ENCODE peak calls at places on chromosomes 13 and 19, in nine cellular contexts. One of them, this sample, is unnamed.

GRCh38 chr19:32891609-32892008 is 22.0 kb upstream of the SLC7A9 start:
- DNase-seq in psoas muscle: no peak
- DNase-seq in cardiac muscle cell: no peak
- DNase-seq in GM12865: no peak
- DNase-seq in dorsolateral prefrontal cortex: no peak
- DNase-seq in lung: no peak
- DNase-seq in thoracic aorta: no peak
- DNase-seq in astrocyte of the spinal cord: no peak
- DNase-seq in BJ: no peak
- DNase-seq in this sample: no peak

GRCh38 chr13:111245781-111246384 is 74.6 kb upstream of the TEX29 start:
- DNase-seq in psoas muscle: no peak
- DNase-seq in cardiac muscle cell: peak
- DNase-seq in GM12865: no peak
- DNase-seq in dorsolateral prefrontal cortex: no peak
- DNase-seq in lung: no peak
- DNase-seq in thoracic aorta: no peak
- DNase-seq in astrocyte of the spinal cord: peak
- DNase-seq in BJ: no peak
- DNase-seq in this sample: no peak

GRCh38 chr13:21637296-21637695 is 33.3 kb upstream of the MICU2 start:
- DNase-seq in psoas muscle: no peak
- DNase-seq in cardiac muscle cell: peak
- DNase-seq in GM12865: peak
- DNase-seq in dorsolateral prefrontal cortex: peak
- DNase-seq in lung: peak
- DNase-seq in thoracic aorta: no peak
- DNase-seq in astrocyte of the spinal cord: peak
- DNase-seq in BJ: no peak
- DNase-seq in this sample: no peak

GRCh38 chr19:43467730-43468129 is 2.3 kb upstream of the LYPD3 start:
- DNase-seq in psoas muscle: no peak
- DNase-seq in cardiac muscle cell: peak
- DNase-seq in GM12865: no peak
- DNase-seq in dorsolateral prefrontal cortex: no peak
- DNase-seq in lung: no peak
- DNase-seq in thoracic aorta: no peak
- DNase-seq in astrocyte of the spinal cord: peak
- DNase-seq in BJ: peak
- DNase-seq in this sample: no peak

GRCh38 chr13:37540228-37540627 is 58.3 kb downstream of the POSTN start:
- DNase-seq in psoas muscle: no peak
- DNase-seq in cardiac muscle cell: peak
- DNase-seq in GM12865: no peak
- DNase-seq in dorsolateral prefrontal cortex: no peak
- DNase-seq in lung: no peak
- DNase-seq in thoracic aorta: no peak
- DNase-seq in astrocyte of the spinal cord: peak
- DNase-seq in BJ: peak
- DNase-seq in this sample: no peak

GRCh38 chr13:80118507-80118906 is 222.4 kb downstream of the SPRY2 start:
- DNase-seq in psoas muscle: no peak
- DNase-seq in cardiac muscle cell: no peak
- DNase-seq in GM12865: no peak
- DNase-seq in dorsolateral prefrontal cortex: no peak
- DNase-seq in lung: no peak
- DNase-seq in thoracic aorta: no peak
- DNase-seq in astrocyte of the spinal cord: no peak
- DNase-seq in BJ: no peak
- DNase-seq in this sample: no peak

GRCh38 chr13:24033527-24034302 is 126.8 kb upstream of the SPATA13 start:
- DNase-seq in psoas muscle: no peak
- DNase-seq in cardiac muscle cell: peak
- DNase-seq in GM12865: no peak
- DNase-seq in dorsolateral prefrontal cortex: no peak
- DNase-seq in lung: peak
- DNase-seq in thoracic aorta: no peak
- DNase-seq in astrocyte of the spinal cord: peak
- DNase-seq in BJ: peak
- DNase-seq in this sample: no peak

GRCh38 chr19:4057913-4058695 is 8.6 kb downstream of the ZBTB7A start:
- DNase-seq in psoas muscle: peak
- DNase-seq in cardiac muscle cell: peak
- DNase-seq in GM12865: no peak
- DNase-seq in dorsolateral prefrontal cortex: peak
- DNase-seq in lung: peak
- DNase-seq in thoracic aorta: peak
- DNase-seq in astrocyte of the spinal cord: peak
- DNase-seq in BJ: peak
- DNase-seq in this sample: no peak

GRCh38 chr19:57802269-57802668 is 12.4 kb downstream of the ZNF552 start:
- DNase-seq in psoas muscle: no peak
- DNase-seq in cardiac muscle cell: no peak
- DNase-seq in GM12865: peak
- DNase-seq in dorsolateral prefrontal cortex: no peak
- DNase-seq in lung: no peak
- DNase-seq in thoracic aorta: no peak
- DNase-seq in astrocyte of the spinal cord: no peak
- DNase-seq in BJ: no peak
- DNase-seq in this sample: no peak
- TF ChIP-seq CTCF in psoas muscle: no peak
- TF ChIP-seq CTCF in cardiac muscle cell: no peak
- TF ChIP-seq CTCF in GM12865: no peak
- TF ChIP-seq CTCF in dorsolateral prefrontal cortex: no peak
- TF ChIP-seq CTCF in lung: no peak
- TF ChIP-seq CTCF in thoracic aorta: no peak
- TF ChIP-seq CTCF in astrocyte of the spinal cord: no peak
- TF ChIP-seq CTCF in BJ: no peak
- TF ChIP-seq CTCF in this sample: no peak

DNA sequence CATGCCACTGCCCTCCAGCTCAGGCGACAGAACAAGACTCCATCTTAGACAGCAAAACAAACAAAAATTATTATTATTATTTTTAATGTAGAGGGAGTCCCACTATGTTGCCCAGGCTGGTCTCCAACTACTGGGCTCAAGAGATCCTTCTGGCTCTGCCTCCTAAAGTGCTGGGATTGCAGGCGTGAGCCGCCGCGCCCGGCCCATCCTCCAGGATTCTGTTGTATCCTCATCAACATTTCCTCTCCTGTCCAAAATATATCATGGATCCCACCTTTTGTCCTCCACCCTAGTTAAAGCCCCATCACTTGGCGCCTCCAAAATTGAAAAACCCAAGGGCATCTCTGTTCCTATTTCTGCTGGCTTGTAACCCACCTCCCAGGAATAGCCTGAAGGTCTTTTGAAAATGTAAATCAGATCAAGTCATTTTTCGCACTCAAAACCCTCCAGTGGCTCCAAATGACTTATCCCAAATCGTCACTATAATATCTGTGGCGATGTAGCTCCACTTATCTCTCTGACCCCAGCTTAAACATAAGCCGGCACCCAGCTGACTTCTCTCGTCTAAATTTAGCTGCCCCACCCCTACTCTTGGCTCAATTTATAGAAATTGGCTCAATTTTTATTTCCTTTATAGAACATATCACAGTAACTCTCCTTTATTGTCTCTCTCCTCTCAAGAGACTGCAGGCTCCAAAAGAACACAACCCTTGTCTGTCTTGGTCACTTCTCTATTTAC is 1.1 kb downstream of the ZNF784 start:
- DNase-seq in psoas muscle: no peak
- DNase-seq in cardiac muscle cell: no peak
- DNase-seq in GM12865: no peak
- DNase-seq in dorsolateral prefrontal cortex: no peak
- DNase-seq in lung: no peak
- DNase-seq in thoracic aorta: no peak
- DNase-seq in astrocyte of the spinal cord: no peak
- DNase-seq in BJ: no peak
- DNase-seq in this sample: no peak
- H3K4me3 ChIP-seq in psoas muscle: peak
- H3K4me3 ChIP-seq in cardiac muscle cell: peak
- H3K4me3 ChIP-seq in GM12865: no peak
- H3K4me3 ChIP-seq in dorsolateral prefrontal cortex: peak
- H3K4me3 ChIP-seq in lung: no peak
- H3K4me3 ChIP-seq in thoracic aorta: no peak
- H3K4me3 ChIP-seq in astrocyte of the spinal cord: no peak
- H3K4me3 ChIP-seq in BJ: no peak
- H3K4me3 ChIP-seq in this sample: no peak

GRCh38 chr13:85993567-85993966 is 194.3 kb upstream of the SLITRK6 start:
- DNase-seq in psoas muscle: no peak
- DNase-seq in cardiac muscle cell: no peak
- DNase-seq in GM12865: no peak
- DNase-seq in dorsolateral prefrontal cortex: no peak
- DNase-seq in lung: no peak
- DNase-seq in thoracic aorta: no peak
- DNase-seq in astrocyte of the spinal cord: no peak
- DNase-seq in BJ: no peak
- DNase-seq in this sample: no peak
- TF ChIP-seq CTCF in psoas muscle: no peak
- TF ChIP-seq CTCF in cardiac muscle cell: no peak
- TF ChIP-seq CTCF in GM12865: no peak
- TF ChIP-seq CTCF in dorsolateral prefrontal cortex: no peak
- TF ChIP-seq CTCF in lung: no peak
- TF ChIP-seq CTCF in thoracic aorta: no peak
- TF ChIP-seq CTCF in astrocyte of the spinal cord: no peak
- TF ChIP-seq CTCF in BJ: no peak
- TF ChIP-seq CTCF in this sample: no peak

GRCh38 chr19:1324792-1325567 is 39.3 kb downstream of the EFNA2 start:
- DNase-seq in psoas muscle: peak
- DNase-seq in cardiac muscle cell: peak
- DNase-seq in GM12865: no peak
- DNase-seq in dorsolateral prefrontal cortex: peak
- DNase-seq in lung: peak
- DNase-seq in thoracic aorta: no peak
- DNase-seq in astrocyte of the spinal cord: peak
- DNase-seq in BJ: peak
- DNase-seq in this sample: no peak
- H3K4me3 ChIP-seq in psoas muscle: peak
- H3K4me3 ChIP-seq in cardiac muscle cell: peak
- H3K4me3 ChIP-seq in GM12865: no peak
- H3K4me3 ChIP-seq in dorsolateral prefrontal cortex: peak
- H3K4me3 ChIP-seq in lung: no peak
- H3K4me3 ChIP-seq in thoracic aorta: peak
- H3K4me3 ChIP-seq in astrocyte of the spinal cord: peak
- H3K4me3 ChIP-seq in BJ: peak
- H3K4me3 ChIP-seq in this sample: no peak

GRCh38 chr13:51894239-51894638 is 32.5 kb downstream of the CCDC70 start:
- DNase-seq in psoas muscle: no peak
- DNase-seq in cardiac muscle cell: no peak
- DNase-seq in GM12865: no peak
- DNase-seq in dorsolateral prefrontal cortex: no peak
- DNase-seq in lung: no peak
- DNase-seq in thoracic aorta: no peak
- DNase-seq in astrocyte of the spinal cord: no peak
- DNase-seq in BJ: no peak
- DNase-seq in this sample: no peak

GRCh38 chr13:51900471-51900870 is 38.7 kb downstream of the CCDC70 start:
- DNase-seq in psoas muscle: no peak
- DNase-seq in cardiac muscle cell: no peak
- DNase-seq in GM12865: no peak
- DNase-seq in dorsolateral prefrontal cortex: no peak
- DNase-seq in lung: no peak
- DNase-seq in thoracic aorta: no peak
- DNase-seq in astrocyte of the spinal cord: no peak
- DNase-seq in BJ: no peak
- DNase-seq in this sample: no peak

GRCh38 chr13:51892657-51893056 is 30.9 kb downstream of the CCDC70 start:
- DNase-seq in psoas muscle: no peak
- DNase-seq in cardiac muscle cell: no peak
- DNase-seq in GM12865: no peak
- DNase-seq in dorsolateral prefrontal cortex: no peak
- DNase-seq in lung: no peak
- DNase-seq in thoracic aorta: no peak
- DNase-seq in astrocyte of the spinal cord: no peak
- DNase-seq in BJ: no peak
- DNase-seq in this sample: no peak

DNA sequence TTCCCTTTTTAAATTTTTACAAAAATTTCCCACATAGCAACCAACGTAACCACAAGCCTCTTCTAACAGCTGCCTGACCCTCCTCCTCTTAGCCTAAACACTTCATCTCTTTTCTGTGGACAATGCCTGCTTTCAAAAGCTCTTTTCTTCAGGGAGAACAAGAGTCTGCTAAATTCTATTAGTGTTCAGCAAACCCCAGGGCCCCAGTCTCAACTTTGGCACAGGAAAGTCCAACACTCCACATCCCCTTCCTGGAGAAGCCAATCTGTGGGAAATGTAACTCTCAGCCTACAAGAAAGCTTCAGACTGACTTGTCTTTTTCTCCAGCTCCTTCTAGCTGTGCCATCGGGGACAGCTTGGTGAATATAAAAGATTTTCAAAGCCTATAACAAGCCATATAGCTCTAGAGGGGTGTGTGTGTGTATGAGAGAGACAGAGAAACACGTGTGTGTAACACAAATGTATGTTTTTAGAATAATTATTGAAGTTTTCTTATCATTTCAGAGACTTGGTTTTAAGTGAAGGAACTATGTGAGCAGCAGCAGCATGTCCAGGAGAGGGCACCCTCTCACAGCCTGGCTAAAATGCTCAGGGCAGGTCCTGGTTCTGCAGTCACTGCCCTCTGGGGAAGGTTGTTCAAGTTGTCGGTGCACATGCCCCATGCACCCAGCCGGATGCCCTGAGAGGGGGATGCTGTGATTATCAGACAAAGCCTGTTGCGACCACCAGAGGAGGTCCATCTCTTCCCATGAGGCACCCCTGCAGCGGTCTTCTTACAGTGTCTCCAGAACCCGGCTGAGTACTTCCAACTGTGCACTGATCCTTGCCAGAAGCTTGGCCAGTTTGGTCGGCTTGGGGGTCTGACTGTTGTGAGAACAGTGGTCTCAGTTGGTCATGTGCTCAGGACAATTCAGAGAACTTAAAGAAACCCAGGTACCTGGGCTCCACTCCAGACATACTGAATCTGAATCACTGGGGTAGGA is 34.4 kb downstream of the CCDC70 start:
- DNase-seq in psoas muscle: no peak
- DNase-seq in cardiac muscle cell: peak
- DNase-seq in GM12865: peak
- DNase-seq in dorsolateral prefrontal cortex: no peak
- DNase-seq in lung: peak
- DNase-seq in thoracic aorta: no peak
- DNase-seq in astrocyte of the spinal cord: peak
- DNase-seq in BJ: peak
- DNase-seq in this sample: peak
- TF ChIP-seq CTCF in psoas muscle: peak
- TF ChIP-seq CTCF in cardiac muscle cell: peak
- TF ChIP-seq CTCF in GM12865: peak
- TF ChIP-seq CTCF in dorsolateral prefrontal cortex: peak
- TF ChIP-seq CTCF in lung: peak
- TF ChIP-seq CTCF in thoracic aorta: no peak
- TF ChIP-seq CTCF in astrocyte of the spinal cord: peak
- TF ChIP-seq CTCF in BJ: peak
- TF ChIP-seq CTCF in this sample: peak